ENCODE peak calls at places on chromosomes 13 and 19, in six cellular contexts. R is right atrium auricular region, P is neural progenitor cell, H is left colon, V is mucosa of gallbladder, N is astrocyte of the hippocampus. B is an unnamed sample.

GRCh38 chr19:32611161-32611560 is 30.2 kb downstream of the PDCD5 start:
- DNase-seq in R (no peak), P (no peak), H (no peak), V (no peak), N (peak; percentile 18), B (no peak)

GRCh38 chr13:20607015-20607414 is 40.1 kb downstream of the IFT88 start:
- DNase-seq in R (no peak), P (no peak), H (no peak), V (no peak), N (no peak), B (no peak)

GRCh38 chr13:92547256-92547655 is 679.4 kb upstream of the GPC6 start:
- DNase-seq in R (no peak), P (no peak), H (no peak), V (no peak), N (peak; percentile 20), B (no peak)

GRCh38 chr19:41616785-41617621 is 9.9 kb downstream of the CEACAM4 start:
- DNase-seq in R (no peak), P (peak; percentile 29), H (no peak), V (no peak), N (peak; percentile 51), B (no peak)

GRCh38 chr19:56942749-56943148 is 102.2 kb upstream of the PEG3 start:
- DNase-seq in R (no peak), P (peak; percentile 25), H (no peak), V (no peak), N (peak; percentile 21), B (no peak)

GRCh38 chr13:107864543-107865460 is 350.5 kb downstream of the LIG4 start:
- DNase-seq in R (no peak), P (peak; percentile 90), H (no peak), V (peak; percentile 68), N (peak; percentile 86), B (no peak)

GRCh38 chr19:2422951-2423880 is 4.2 kb downstream of the TIMM13 start:
- DNase-seq in R (no peak), P (no peak), H (no peak), V (no peak), N (no peak), B (no peak)

GRCh38 chr19:17513801-17514200 is 2.4 kb downstream of the PGLS start:
- DNase-seq in R (no peak), P (no peak), H (no peak), V (no peak), N (peak; percentile 63), B (no peak)

GRCh38 chr19:17294051-17294891 is 9.0 kb downstream of the ABHD8 start:
- DNase-seq in R (no peak), P (peak; percentile 48), H (no peak), V (no peak), N (peak; percentile 29), B (peak; percentile 73)

GRCh38 chr13:111908981-111909380 is 158.0 kb upstream of the SOX1 start:
- DNase-seq in R (peak; percentile 38), P (no peak), H (no peak), V (no peak), N (no peak), B (no peak)

GRCh38 chr13:32016631-32017030 is 14.9 kb upstream of the FRY start:
- DNase-seq in R (no peak), P (no peak), H (no peak), V (no peak), N (peak; percentile 17), B (no peak)

GRCh38 chr13:24124789-24125476 is 35.6 kb upstream of the SPATA13 start:
- DNase-seq in R (no peak), P (peak; percentile 12), H (no peak), V (no peak), N (no peak), B (peak; percentile 26)

GRCh38 chr19:42594617-42595489 is at the start of gene CEACAM8:
- DNase-seq in R (no peak), P (no peak), H (no peak), V (no peak), N (no peak), B (no peak)

GRCh38 chr19:8473652-8474476 is 28.6 kb downstream of the PRAM1 start:
- DNase-seq in R (no peak), P (no peak), H (no peak), V (no peak), N (no peak), B (peak; percentile 75)

GRCh38 chr19:10365518-10365917 is 14.9 kb downstream of the TYK2 start:
- DNase-seq in R (no peak), P (no peak), H (no peak), V (no peak), N (no peak), B (no peak)

GRCh38 chr13:98405107-98405571 is 171.8 kb downstream of the STK24 start:
- DNase-seq in R (no peak), P (peak; percentile 83), H (no peak), V (no peak), N (peak; percentile 64), B (no peak)

GRCh38 chr13:49783865-49784264 is 8.6 kb downstream of the KPNA3 start:
- DNase-seq in R (no peak), P (no peak), H (no peak), V (no peak), N (no peak), B (no peak)

GRCh38 chr19:3687774-3688706 is 12.2 kb downstream of the PIP5K1C start:
- DNase-seq in R (no peak), P (peak; percentile 47), H (no peak), V (no peak), N (no peak), B (peak; percentile 43)

GRCh38 chr13:93689333-93689732 is 462.7 kb downstream of the GPC6 start:
- DNase-seq in R (no peak), P (no peak), H (no peak), V (no peak), N (peak; percentile 21), B (no peak)

GRCh38 chr19:14672043-14672872 is 2.4 kb downstream of the ADGRE3 start:
- DNase-seq in R (no peak), P (no peak), H (no peak), V (no peak), N (no peak), B (no peak)

GRCh38 chr19:6412111-6412999 is 12.3 kb downstream of the KHSRP start:
- DNase-seq in R (no peak), P (peak; percentile 68), H (peak; percentile 46), V (no peak), N (peak; percentile 35), B (peak; percentile 58)

GRCh38 chr19:4980838-4981680 is 12.1 kb downstream of the KDM4B start:
- DNase-seq in R (no peak), P (peak; percentile 36), H (no peak), V (no peak), N (no peak), B (peak; percentile 41)

GRCh38 chr19:30319876-30320275 is 52.3 kb upstream of the ZNF536 start:
- DNase-seq in R (no peak), P (no peak), H (no peak), V (no peak), N (no peak), B (no peak)

GRCh38 chr19:55014714-55015113 is 23.4 kb downstream of the GP6 start:
- DNase-seq in R (no peak), P (no peak), H (no peak), V (no peak), N (no peak), B (peak; percentile 19)

GRCh38 chr13:114068723-114069322 is 63.6 kb downstream of the RASA3 start:
- DNase-seq in R (no peak), P (no peak), H (peak; percentile 25), V (no peak), N (no peak), B (no peak)

GRCh38 chr19:5130371-5131030 is 161.6 kb downstream of the KDM4B start:
- DNase-seq in R (no peak), P (no peak), H (no peak), V (no peak), N (no peak), B (peak; percentile 88)

GRCh38 chr19:2049741-2050348 is 1.2 kb downstream of the MKNK2 start:
- DNase-seq in R (peak; percentile 92), P (peak; percentile 60), H (peak; percentile 90), V (peak; percentile 87), N (peak; percentile 76), B (peak; percentile 69)

GRCh38 chr13:86585826-86586225 is 786.6 kb upstream of the SLITRK6 start:
- DNase-seq in R (no peak), P (no peak), H (peak; percentile 39), V (peak; percentile 18), N (peak; percentile 69), B (no peak)

GRCh38 chr13:46761866-46762265 is 35.1 kb downstream of the ESD start:
- DNase-seq in R (no peak), P (no peak), H (no peak), V (peak; percentile 23), N (no peak), B (no peak)

GRCh38 chr19:48530770-48531169 is 19.1 kb upstream of the LMTK3 start:
- DNase-seq in R (no peak), P (no peak), H (no peak), V (no peak), N (no peak), B (no peak)

GRCh38 chr13:92097337-92097903 is 699.0 kb downstream of the GPC5 start:
- DNase-seq in R (no peak), P (no peak), H (no peak), V (no peak), N (no peak), B (no peak)

GRCh38 chr19:7953060-7953459 is 9.6 kb upstream of the TIMM44 start:
- DNase-seq in R (no peak), P (no peak), H (no peak), V (no peak), N (no peak), B (no peak)

GRCh38 chr13:96958286-96958891 is 35.9 kb downstream of the OXGR1 start:
- DNase-seq in R (no peak), P (peak; percentile 64), H (no peak), V (no peak), N (peak; percentile 53), B (peak; percentile 2)

GRCh38 chr13:50644081-50644871 is 199.2 kb downstream of the DLEU7 start:
- DNase-seq in R (no peak), P (no peak), H (no peak), V (no peak), N (no peak), B (no peak)

GRCh38 chr13:93345642-93346220 is 119.1 kb downstream of the GPC6 start:
- DNase-seq in R (no peak), P (no peak), H (no peak), V (no peak), N (peak; percentile 62), B (no peak)

B was measured in germinal center.